ENCODE peak calls at places on chromosomes 16 and 17, in four cellular contexts. S, V, A and E are unnamed samples.

GRCh38 chr16:30893082-30893743 is 664 bp downstream of the BCL7C start:
- DNase-seq in S (no peak), V (no peak), A (no peak), E (no peak)

GRCh38 chr17:29007456-29008455 is 1.9 kb upstream of the SEZ6 start:
- DNase-seq in S (peak), V (peak), A (no peak), E (no peak)

GRCh38 chr16:71648921-71649320 is 22.9 kb downstream of the MARVELD3 start:
- DNase-seq in S (no peak), V (no peak), A (no peak), E (no peak)

GRCh38 chr17:46915596-46915995 is 7.4 kb upstream of the GOSR2 start:
- DNase-seq in S (peak), V (no peak), A (no peak), E (no peak)

GRCh38 chr17:76968707-76969597 is 100.7 kb downstream of the MGAT5B start:
- DNase-seq in S (peak), V (peak), A (peak), E (no peak)

GRCh38 chr16:85309656-85310587 is 197.7 kb upstream of the CIBAR2 start:
- DNase-seq in S (no peak), V (no peak), A (peak), E (peak)

GRCh38 chr17:63440127-63440769 is 5.9 kb downstream of the CYB561 start:
- DNase-seq in S (no peak), V (no peak), A (no peak), E (no peak)

GRCh38 chr16:81099958-81100357 is 3.8 kb upstream of the GCSH start:
- DNase-seq in S (no peak), V (no peak), A (no peak), E (no peak)

GRCh38 chr17:73641779-73642580 is 2.3 kb downstream of the SDK2 start:
- DNase-seq in S (no peak), V (no peak), A (no peak), E (no peak)

GRCh38 chr17:27983853-27984252 is 58.6 kb upstream of the NLK start:
- DNase-seq in S (no peak), V (no peak), A (no peak), E (no peak)

GRCh38 chr17:7945651-7946050 is 13.6 kb downstream of the CNTROB start:
- DNase-seq in S (no peak), V (no peak), A (no peak), E (no peak)

GRCh38 chr17:31856750-31857149 is 2.3 kb downstream of the COPRS start:
- DNase-seq in S (no peak), V (peak), A (no peak), E (no peak)

GRCh38 chr17:73494955-73495349 is 149.3 kb downstream of the SDK2 start:
- DNase-seq in S (no peak), V (no peak), A (no peak), E (no peak)

GRCh38 chr17:62790554-62790953 is 17.6 kb downstream of the MARCHF10 start:
- DNase-seq in S (peak), V (peak), A (no peak), E (no peak)

GRCh38 chr17:62692721-62693431 is 65.4 kb downstream of the MRC2 start:
- DNase-seq in S (no peak), V (peak), A (peak), E (no peak)

DNA sequence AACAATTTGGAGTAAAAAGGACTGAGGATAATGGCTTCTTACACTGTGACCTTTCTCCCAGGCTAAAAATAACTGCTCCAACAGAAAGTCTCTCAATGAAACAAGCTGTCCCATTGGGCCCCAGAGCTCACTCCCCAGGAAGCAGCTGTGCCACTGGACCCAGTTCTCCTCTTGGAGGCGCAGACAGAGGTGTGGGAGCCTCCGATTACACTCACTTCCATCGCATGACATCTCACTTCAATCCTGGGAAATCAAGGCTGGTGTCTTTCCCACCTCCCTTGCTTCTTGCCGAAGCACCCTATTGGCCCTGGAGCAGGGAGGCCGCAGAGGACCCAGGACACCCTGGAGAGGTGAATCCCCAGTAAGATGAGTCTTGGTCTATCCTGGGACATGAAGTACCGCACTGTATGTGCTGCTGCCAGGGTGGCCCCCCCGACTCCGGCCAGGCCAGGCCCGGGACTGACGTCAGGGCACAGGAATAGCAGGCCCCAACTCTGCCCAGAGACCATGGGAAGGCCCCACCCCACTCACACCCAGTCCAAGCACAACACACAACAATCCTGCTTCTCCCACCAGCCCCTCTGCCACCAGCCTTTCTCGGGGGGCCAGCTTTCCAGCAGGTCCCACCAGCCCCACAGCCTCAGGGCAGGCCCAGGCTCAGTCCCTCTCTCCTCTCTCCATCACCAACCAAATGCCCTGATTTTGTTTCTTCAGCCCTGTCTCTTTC is 29.5 kb downstream of the SRL start:
- DNase-seq in S (no peak), V (no peak), A (no peak), E (peak)
- H3K27ac ChIP-seq in S (peak), V (peak), A (no peak), E (peak)

GRCh38 chr17:44121206-44121605 is 2.2 kb downstream of the HDAC5 start:
- DNase-seq in S (no peak), V (no peak), A (peak), E (no peak)

GRCh38 chr17:44121997-44122824 is 1.2 kb downstream of the HDAC5 start:
- DNase-seq in S (no peak), V (no peak), A (no peak), E (no peak)

GRCh38 chr17:44122825-44123355 is 551 bp downstream of the HDAC5 start:
- DNase-seq in S (no peak), V (no peak), A (no peak), E (no peak)

GRCh38 chr17:44124118-44124438 is 637 bp upstream of the HDAC5 start:
- DNase-seq in S (no peak), V (no peak), A (no peak), E (no peak)

DNA sequence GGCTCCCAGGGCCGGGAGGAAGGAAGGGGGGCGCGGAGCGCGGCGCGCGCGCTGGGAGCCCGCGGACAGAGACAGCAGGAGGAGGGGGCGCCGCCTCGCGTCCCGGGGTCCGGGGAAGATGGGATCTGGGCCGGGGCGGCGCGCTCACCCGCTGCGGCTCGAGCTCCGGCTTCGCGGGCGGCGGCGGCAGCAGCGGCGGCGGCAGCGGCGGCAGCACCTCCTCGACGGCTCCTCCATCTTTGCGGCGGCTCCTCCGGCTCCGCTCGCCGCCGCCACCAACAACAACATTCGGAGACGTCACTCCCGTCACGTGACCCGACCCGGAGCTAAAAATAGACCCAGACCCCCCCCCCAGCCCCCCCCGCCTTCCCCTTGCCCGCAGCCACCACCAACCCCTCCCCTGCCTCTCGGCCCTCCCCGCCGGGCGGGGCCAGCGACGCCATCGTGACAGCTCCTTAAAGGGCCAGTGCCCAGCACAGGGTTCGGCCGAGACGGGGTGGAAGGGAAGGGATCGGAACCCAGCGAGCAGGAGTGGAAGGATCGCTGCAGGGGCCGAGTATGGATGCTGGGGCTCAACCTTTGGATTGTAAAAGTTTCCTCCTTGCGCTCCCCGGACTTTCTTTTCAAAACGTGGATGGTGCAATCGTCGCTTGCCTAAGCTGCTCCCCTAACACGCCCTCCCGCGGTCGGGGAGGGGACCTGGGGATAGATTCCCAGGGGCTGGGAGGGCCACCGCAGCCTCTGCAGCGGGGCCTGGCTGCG is at the start of gene HDAC5:
- DNase-seq in S (peak), V (peak), A (peak), E (peak)
- TF ChIP-seq CTCF in S (peak), V (peak), A (peak), E (peak)

DNA sequence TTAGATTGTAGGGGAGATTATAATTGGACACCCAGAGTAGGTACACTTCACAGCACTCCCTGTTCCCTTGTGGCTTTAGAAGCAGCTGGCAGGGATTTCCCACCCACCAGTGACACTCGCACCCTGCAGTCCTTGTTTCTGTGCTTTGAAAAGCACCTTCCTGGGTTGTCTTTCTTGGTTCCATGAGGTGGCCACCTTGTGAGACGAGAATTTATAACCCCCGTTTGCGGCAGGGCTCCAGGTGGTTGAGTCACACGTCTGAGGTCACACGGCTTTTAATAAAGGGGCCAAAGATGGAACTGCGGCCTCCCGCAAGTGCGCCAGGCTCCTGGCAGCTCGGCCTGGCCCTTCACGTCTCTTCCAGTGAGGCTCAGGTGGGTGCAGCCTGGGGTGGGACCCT is 49.8 kb upstream of the CAPN15 start:
- DNase-seq in S (no peak), V (peak), A (no peak), E (peak)
- H3K27ac ChIP-seq in S (no peak), V (no peak), A (no peak), E (peak)

DNA sequence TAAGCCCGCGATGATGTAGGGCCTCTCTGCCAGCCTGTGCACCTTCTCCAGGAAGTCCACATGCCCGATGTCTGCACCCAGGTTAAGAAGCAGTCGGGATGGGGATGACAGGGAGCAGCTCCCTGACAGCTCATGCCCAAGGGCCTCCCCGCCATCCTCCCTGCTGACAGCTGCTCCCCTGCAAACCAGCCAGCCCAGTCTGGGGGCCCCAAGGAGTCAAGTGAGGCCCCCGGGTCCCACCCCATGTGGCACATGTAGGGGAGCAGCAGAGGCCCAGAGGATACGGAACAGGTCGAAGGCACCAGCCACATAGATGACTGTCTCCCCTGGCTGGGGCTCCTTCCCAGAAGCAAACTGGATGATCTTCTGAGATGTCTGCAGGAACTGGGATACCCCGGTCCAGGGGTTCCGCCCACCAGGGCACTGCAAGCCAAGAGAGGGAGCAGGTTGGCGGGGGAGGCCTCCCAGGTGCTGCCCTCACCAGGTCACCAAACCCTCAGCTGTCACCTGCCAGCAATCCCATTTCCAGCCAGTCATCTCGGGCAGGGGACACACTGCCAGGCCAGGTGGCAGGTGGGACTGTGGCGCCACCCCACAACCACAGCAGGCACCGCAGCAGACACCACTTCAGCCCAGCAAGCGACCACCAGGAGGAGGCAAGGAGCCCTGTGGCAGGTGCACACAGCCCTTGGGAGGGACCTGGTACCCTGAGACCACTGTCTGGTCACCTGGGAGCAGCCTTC is 4.6 kb downstream of the PCYT2 start:
- DNase-seq in S (peak), V (no peak), A (peak), E (peak)
- TF ChIP-seq CTCF in S (no peak), V (no peak), A (peak), E (no peak)

GRCh38 chr17:55266051-55266957 is 1.5 kb downstream of the HLF start:
- DNase-seq in S (no peak), V (no peak), A (peak), E (no peak)

GRCh38 chr17:55264273-55264639 is 504 bp upstream of the HLF start:
- DNase-seq in S (no peak), V (no peak), A (no peak), E (no peak)

GRCh38 chr17:55266958-55267688 is 2.4 kb downstream of the HLF start:
- DNase-seq in S (no peak), V (no peak), A (no peak), E (no peak)

GRCh38 chr17:55264640-55265298 is at the start of gene HLF:
- DNase-seq in S (no peak), V (peak), A (peak), E (peak)

GRCh38 chr17:55265434-55266021 is 768 bp downstream of the HLF start:
- DNase-seq in S (no peak), V (no peak), A (no peak), E (peak)
- H3K27ac ChIP-seq in S (no peak), V (no peak), A (no peak), E (peak)

GRCh38 chr17:57744195-57745170 is 616 bp downstream of the CCDC182 start:
- DNase-seq in S (no peak), V (no peak), A (no peak), E (no peak)

GRCh38 chr17:57749701-57750100 is 4.6 kb upstream of the CCDC182 start:
- DNase-seq in S (no peak), V (no peak), A (no peak), E (no peak)

GRCh38 chr17:57747221-57748017 is 2.3 kb upstream of the CCDC182 start:
- DNase-seq in S (peak), V (peak), A (no peak), E (no peak)

GRCh38 chr17:57745242-57745641 is at the start of gene CCDC182:
- DNase-seq in S (no peak), V (no peak), A (no peak), E (no peak)

DNA sequence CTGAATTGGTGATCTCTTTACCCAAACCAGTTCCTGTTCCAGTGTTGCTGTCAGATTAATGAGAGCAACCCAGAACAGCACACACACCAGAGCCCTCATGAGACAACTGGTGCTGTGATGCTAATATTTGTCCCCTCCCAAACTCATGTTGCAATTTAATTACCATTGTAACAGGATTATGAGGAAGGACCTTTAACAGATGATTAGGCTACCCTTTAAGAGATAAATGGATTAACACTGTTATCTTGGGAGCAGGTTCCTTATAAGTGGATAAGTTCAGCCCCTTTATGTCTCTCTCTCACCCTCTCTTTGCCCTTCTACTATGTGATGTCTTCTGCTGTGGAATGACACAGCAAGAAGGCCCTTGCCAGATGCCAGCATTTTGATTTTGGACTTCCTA is 1.1 kb upstream of the CCDC182 start:
- DNase-seq in S (no peak), V (no peak), A (no peak), E (no peak)
- TF ChIP-seq CTCF in S (no peak), V (no peak), A (no peak), E (no peak)

DNA sequence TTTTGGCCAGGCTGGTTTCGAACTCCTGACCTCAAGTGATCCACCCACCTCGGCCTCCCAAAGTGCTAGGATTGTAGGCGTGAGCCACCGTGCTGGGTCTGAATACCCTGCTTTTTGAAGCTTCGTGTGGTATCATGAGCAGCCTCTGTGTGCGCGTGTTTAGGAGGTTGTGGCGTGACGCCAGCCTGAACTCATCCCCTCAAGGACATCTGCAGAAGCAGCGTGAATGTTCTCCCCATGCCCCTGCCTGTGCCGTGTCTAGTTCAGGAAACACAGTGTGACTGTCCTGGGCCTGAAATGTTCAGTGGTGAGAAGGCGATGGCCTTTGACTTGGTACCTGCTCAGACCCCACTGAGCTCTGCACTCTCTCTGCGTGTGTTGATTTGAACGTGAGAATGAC is 35.6 kb downstream of the RNF213 start:
- DNase-seq in S (no peak), V (no peak), A (no peak), E (no peak)
- H3K27ac ChIP-seq in S (no peak), V (no peak), A (no peak), E (no peak)

DNA sequence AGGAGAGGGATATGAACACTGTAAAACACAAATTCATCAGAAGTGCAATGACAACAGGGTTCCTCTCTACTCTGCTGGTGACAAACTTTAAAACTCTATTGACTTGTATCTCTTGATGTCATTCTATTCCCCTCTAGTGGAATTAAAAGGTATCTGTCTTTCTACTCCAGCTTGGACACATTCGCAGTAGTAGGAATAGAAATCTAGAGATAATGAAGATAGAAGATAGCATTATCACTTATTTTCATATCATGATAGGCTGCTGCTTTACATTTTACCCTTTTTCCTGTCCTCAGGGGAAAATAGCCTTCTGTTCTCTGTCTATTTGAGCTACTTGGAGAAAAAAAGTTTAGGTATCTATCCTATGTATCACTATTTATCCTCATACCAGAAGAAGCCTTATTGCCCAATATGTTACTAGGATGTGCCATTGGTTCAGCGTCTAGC is 209.6 kb upstream of the CACNG5 start:
- DNase-seq in S (no peak), V (peak), A (no peak), E (no peak)
- TF ChIP-seq CTCF in S (peak), V (peak), A (peak), E (peak)